ENCODE peak calls at places on chromosomes 7 and 10, in six cellular contexts. Y is IMR-90, Q is neuronal stem cell, Z is H9, X is H1, U is mesenchymal stem cell. E is an unnamed sample.

GRCh38 chr7:144565586-144565985 is 162.1 kb upstream of the NOBOX start:
- DNase-seq in Y (no peak), Q (no peak), Z (no peak), X (no peak), U (no peak), E (no peak)

GRCh38 chr7:91196058-91196457 is 68.2 kb upstream of the FZD1 start:
- DNase-seq in Y (no peak), Q (no peak), Z (no peak), X (no peak), U (no peak), E (no peak)

GRCh38 chr10:3217301-3217700 is 44.7 kb upstream of the PITRM1 start:
- DNase-seq in Y (peak), Q (no peak), Z (no peak), X (no peak), U (peak), E (peak)

GRCh38 chr7:150339369-150339768 is 2.1 kb downstream of the RARRES2 start:
- DNase-seq in Y (no peak), Q (no peak), Z (no peak), X (no peak), U (no peak), E (no peak)

GRCh38 chr7:73342645-73343044 is 14.7 kb downstream of the FKBP6 start:
- DNase-seq in Y (peak), Q (peak), Z (peak), X (no peak), U (peak), E (peak)

GRCh38 chr7:37117261-37117660 is 331.4 kb downstream of the ELMO1 start:
- DNase-seq in Y (no peak), Q (peak), Z (peak), X (no peak), U (peak), E (no peak)

GRCh38 chr10:33497338-33497737 is 162.9 kb upstream of the NRP1 start:
- DNase-seq in Y (no peak), Q (no peak), Z (no peak), X (no peak), U (no peak), E (no peak)

GRCh38 chr10:127450644-127451043 is 98.5 kb upstream of the NPS start:
- DNase-seq in Y (no peak), Q (no peak), Z (no peak), X (no peak), U (no peak), E (no peak)

GRCh38 chr10:49151025-49151445 is 17.2 kb upstream of the FAM170B start:
- DNase-seq in Y (no peak), Q (no peak), Z (no peak), X (no peak), U (no peak), E (no peak)

GRCh38 chr10:75211007-75211735 is 575 bp downstream of the VDAC2 start:
- DNase-seq in Y (peak), Q (no peak), Z (no peak), X (no peak), U (peak), E (peak)

GRCh38 chr10:78869508-78870439 is 199.0 kb upstream of the ZMIZ1 start:
- DNase-seq in Y (no peak), Q (no peak), Z (no peak), X (peak), U (no peak), E (no peak)

GRCh38 chr10:86389441-86390193 is 23.0 kb upstream of the GRID1 start:
- DNase-seq in Y (peak), Q (no peak), Z (peak), X (peak), U (peak), E (peak)

GRCh38 chr7:79684384-79684783 is 230.9 kb upstream of the MAGI2 start:
- DNase-seq in Y (no peak), Q (no peak), Z (no peak), X (no peak), U (no peak), E (no peak)

GRCh38 chr7:79683916-79684315 is 230.4 kb upstream of the MAGI2 start:
- DNase-seq in Y (no peak), Q (no peak), Z (no peak), X (no peak), U (no peak), E (no peak)

GRCh38 chr7:79683185-79683890 is 229.9 kb upstream of the MAGI2 start:
- DNase-seq in Y (no peak), Q (no peak), Z (no peak), X (no peak), U (no peak), E (no peak)

DNA sequence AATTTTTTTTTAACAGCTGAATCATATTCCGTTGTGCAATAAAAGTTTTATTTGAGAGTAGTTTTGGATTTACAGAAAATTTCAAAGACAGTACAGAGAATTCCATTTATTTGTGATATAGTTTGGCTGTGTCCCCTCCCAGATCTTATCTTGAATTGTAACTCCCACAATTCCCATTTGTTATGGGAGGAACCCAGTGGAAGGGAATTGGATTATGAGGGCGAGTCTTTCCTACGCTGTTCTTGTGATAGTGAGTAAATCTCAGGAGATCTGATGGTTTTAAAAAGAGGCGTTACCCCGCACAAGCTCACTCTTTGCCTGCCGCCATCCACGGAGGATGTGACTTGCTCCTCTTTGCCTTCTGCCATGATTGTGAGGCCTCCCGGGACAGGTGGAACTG is 228.0 kb upstream of the MAGI2 start:
- DNase-seq in Y (no peak), Q (no peak), Z (no peak), X (no peak), U (no peak), E (no peak)
- H4K91ac ChIP-seq in Y (no peak), Q (no peak), Z (no peak), X (no peak), U (no peak), E (no peak)

GRCh38 chr7:69502358-69502757 is 95.9 kb upstream of the AUTS2 start:
- DNase-seq in Y (no peak), Q (no peak), Z (no peak), X (no peak), U (no peak), E (peak)
- H3K4me2 ChIP-seq in Y (no peak), Q (no peak), Z (no peak), X (no peak), U (no peak), E (no peak)

GRCh38 chr7:8144856-8145255 is 117.1 kb downstream of the ICA1 start:
- DNase-seq in Y (no peak), Q (no peak), Z (no peak), X (no peak), U (no peak), E (no peak)
- H4K91ac ChIP-seq in Y (no peak), Q (no peak), Z (no peak), X (no peak), U (no peak), E (no peak)

DNA sequence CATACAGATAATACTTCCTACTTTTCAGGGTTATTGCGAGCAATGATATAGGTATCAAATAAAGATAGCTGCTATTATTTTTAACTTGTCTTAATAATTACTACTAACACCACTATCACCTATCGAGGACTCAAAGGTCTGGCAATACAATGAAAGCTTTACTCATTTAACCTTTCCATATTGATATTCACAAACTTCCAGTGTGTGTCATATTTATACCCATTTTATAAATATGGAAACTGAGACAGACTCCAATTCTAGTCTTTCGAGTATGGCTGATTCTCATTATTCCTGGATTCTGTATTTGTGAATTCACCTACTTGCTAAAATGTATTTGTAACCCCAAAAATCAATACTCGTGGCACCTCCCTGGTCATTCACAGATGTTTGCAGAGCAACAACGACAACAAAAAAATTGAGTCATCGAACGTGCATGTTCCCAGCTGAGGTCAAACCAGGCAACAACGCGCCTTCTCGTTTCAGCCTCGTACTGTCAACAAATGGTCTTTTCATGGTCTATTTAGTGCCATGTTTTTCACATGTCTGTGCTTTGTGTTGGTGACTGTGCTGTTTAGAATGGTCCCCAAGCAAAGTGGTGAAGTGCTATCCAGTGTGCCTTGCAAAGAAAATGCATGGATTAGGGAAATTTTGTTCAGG is 51.7 kb downstream of the SMURF1 start:
- DNase-seq in Y (no peak), Q (no peak), Z (no peak), X (no peak), U (no peak), E (no peak)
- H3K4me2 ChIP-seq in Y (no peak), Q (no peak), Z (no peak), X (no peak), U (no peak), E (no peak)

GRCh38 chr7:105999256-105999655 is 36.2 kb downstream of the CDHR3 start:
- DNase-seq in Y (no peak), Q (no peak), Z (no peak), X (no peak), U (no peak), E (no peak)
- H4K91ac ChIP-seq in Y (no peak), Q (no peak), Z (no peak), X (no peak), U (no peak), E (no peak)

DNA sequence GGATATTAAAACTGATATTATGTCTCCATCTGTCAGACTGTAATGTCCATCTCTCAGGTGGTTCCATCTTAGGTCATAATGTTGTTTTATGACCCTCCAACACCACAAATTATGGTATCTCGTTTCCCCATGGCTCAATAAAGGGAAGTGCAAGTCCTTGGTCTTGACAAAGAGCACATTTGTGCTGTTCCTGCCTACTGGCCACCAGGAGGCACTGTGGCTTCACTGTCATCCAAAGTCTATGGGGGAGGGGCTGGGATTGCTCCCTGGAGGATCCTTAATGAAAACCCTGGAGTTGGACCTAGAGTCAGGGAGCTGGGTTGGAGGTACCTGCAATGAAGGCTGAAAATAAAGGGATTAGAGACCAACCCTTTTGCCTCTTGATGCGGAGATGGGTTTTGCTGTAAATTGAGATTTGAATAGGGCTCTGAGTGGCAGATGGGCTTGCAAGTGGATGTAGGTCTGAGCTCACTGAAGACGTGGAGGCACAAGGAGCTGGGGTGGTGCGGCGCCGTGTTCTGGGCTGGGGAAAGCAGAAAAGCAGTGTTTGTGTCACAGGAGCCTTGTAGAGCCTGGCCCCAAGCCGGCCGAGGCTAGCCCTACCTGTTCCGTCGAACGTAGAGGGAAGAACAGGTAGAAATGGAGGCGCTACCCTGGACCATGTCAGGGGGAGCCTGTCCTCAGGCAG is 180.5 kb upstream of the PRSS58 start:
- DNase-seq in Y (peak), Q (peak), Z (peak), X (peak), U (peak), E (peak)
- H3K4me2 ChIP-seq in Y (no peak), Q (no peak), Z (no peak), X (no peak), U (no peak), E (no peak)

GRCh38 chr7:6395898-6396582 is 51.7 kb downstream of the DAGLB start:
- DNase-seq in Y (no peak), Q (no peak), Z (no peak), X (no peak), U (no peak), E (no peak)
- H4K91ac ChIP-seq in Y (no peak), Q (no peak), Z (no peak), X (no peak), U (peak), E (no peak)

GRCh38 chr10:83273035-83273434 is 866.3 kb upstream of the GHITM start:
- DNase-seq in Y (no peak), Q (no peak), Z (no peak), X (no peak), U (peak), E (no peak)
- H3K4me2 ChIP-seq in Y (no peak), Q (no peak), Z (no peak), X (no peak), U (no peak), E (no peak)

E was measured in trophoblast cell.